ENCODE peak calls at places on chromosomes 12 and 14, in four cellular contexts. C is pancreas, A is MM.1S, M is lower lobe of right lung. W is an unnamed sample. For H3K4me1 and H3K27me3, the result is how much of the 10 kb centered on the place peaks cover.

GRCh38 chr14:66078031-66078430 is 408.1 kb upstream of the CCDC196 start:
- DNase-seq in C (no peak), A (no peak), M (no peak), W (no peak)

GRCh38 chr14:39491134-39491541 is 58.9 kb upstream of the FBXO33 start:
- DNase-seq in C (no peak), A (peak), M (no peak), W (no peak)

GRCh38 chr12:98238513-98238912 is 276.9 kb upstream of the TMPO start:
- DNase-seq in C (no peak), A (no peak), M (no peak), W (no peak)

GRCh38 chr14:69475194-69475818 is 9.2 kb upstream of the PLEKHD1 start:
- DNase-seq in C (no peak), A (peak), M (no peak), W (no peak)

GRCh38 chr12:11754256-11754655 is 104.8 kb downstream of the ETV6 start:
- DNase-seq in C (no peak), A (no peak), M (no peak), W (no peak)

GRCh38 chr14:21941885-21942284 is 268.3 kb upstream of the OR4E1 start:
- DNase-seq in C (no peak), A (no peak), M (no peak), W (no peak)

GRCh38 chr12:123475256-123475703 is 17.3 kb downstream of the SNRNP35 start:
- DNase-seq in C (no peak), A (no peak), M (no peak), W (peak)

GRCh38 chr12:64186789-64187188 is 35.3 kb downstream of the KICS2 start:
- DNase-seq in C (no peak), A (no peak), M (no peak), W (no peak)

GRCh38 chr14:104138098-104138890 is at the start of gene KIF26A:
- DNase-seq in C (peak), A (no peak), M (peak), W (peak)

GRCh38 chr12:87428701-87429277 is 600.4 kb downstream of the C12orf50 start:
- DNase-seq in C (no peak), A (no peak), M (no peak), W (no peak)

GRCh38 chr12:111412830-111413441 is 7.2 kb downstream of the SH2B3 start:
- DNase-seq in C (no peak), A (no peak), M (no peak), W (no peak)
- H3K4me1 ChIP-seq in C (under half), A (under half), M (half or more), W (under half)

GRCh38 chr14:43313719-43314118 is 1193.4 kb downstream of the FSCB start:
- DNase-seq in C (no peak), A (no peak), M (no peak), W (no peak)
- H3K27me3 ChIP-seq in C (under half), A (under half), M (under half), W (under half)

GRCh38 chr14:93343266-93343665 is 3.7 kb upstream of the COX8C start:
- DNase-seq in C (no peak), A (no peak), M (no peak), W (no peak)

GRCh38 chr14:93343797-93344196 is 3.2 kb upstream of the COX8C start:
- DNase-seq in C (no peak), A (no peak), M (no peak), W (no peak)

GRCh38 chr14:93347850-93348249 is 868 bp downstream of the COX8C start:
- DNase-seq in C (no peak), A (no peak), M (no peak), W (no peak)

GRCh38 chr14:93346926-93347721 is at the start of gene COX8C:
- DNase-seq in C (no peak), A (no peak), M (no peak), W (no peak)

DNA sequence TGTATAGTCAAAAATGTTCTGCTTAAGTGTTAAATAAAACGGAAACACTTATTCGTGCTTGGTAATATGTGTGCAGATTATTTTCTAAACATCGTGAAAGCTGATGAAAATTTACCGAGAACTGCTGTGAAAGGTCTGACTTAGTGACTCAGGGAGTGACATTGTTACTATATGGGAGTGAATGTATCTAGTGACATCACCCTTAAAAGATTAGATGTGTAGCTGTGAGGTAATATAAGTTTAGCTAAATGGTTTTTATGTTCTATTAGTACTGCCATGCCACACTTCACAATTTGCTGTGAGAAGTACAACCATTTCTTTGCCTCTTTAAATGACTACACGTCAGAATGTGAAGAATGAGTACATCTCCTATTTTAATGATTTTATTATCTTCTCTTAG is 1.3 kb downstream of the COX8C start:
- DNase-seq in C (no peak), A (no peak), M (no peak), W (no peak)
- H3K27ac ChIP-seq in C (no peak), A (no peak), M (no peak), W (no peak)

DNA sequence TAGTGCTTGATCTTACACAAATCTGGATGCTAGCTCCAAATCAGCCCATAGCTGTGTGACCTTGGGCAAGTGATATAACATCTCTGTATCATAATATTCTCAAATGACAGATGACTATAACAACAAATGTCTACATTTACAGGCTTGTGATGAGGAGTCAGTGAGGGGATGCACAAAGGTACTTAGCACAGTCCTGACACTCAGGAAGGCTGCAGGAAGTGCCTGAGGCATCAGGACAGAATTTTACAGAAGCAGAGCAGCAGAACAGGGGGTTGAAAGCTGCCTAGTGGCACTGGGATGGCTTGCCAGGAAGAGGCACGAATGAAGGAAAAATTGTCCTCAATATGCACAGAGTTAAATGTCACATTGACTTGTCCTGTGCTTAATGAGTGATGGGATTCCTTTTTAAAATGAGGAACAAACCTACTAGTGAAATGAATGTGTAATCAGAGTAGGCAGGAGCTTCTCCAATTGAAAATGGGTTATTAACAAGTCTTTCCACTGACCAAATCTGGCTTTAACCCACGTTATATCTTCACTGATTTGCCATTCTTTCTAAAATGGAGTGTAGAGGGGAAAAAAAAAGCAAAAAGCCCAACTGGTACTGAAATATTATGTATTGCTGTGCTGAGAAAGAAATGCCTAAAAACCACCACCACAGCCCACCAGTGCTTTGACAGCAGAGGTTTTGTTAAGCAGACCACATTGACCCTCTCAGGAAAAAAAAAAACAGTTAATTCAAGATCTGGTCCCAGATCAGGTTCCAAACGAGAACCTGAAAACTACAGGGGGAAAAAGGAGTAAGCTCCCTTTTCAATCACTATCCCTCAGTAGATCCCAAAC is 11.6 kb downstream of the BTG1 start:
- DNase-seq in C (no peak), A (peak), M (no peak), W (no peak)
- H3K4me1 ChIP-seq in C (half or more), A (half or more), M (half or more), W (under half)

DNA sequence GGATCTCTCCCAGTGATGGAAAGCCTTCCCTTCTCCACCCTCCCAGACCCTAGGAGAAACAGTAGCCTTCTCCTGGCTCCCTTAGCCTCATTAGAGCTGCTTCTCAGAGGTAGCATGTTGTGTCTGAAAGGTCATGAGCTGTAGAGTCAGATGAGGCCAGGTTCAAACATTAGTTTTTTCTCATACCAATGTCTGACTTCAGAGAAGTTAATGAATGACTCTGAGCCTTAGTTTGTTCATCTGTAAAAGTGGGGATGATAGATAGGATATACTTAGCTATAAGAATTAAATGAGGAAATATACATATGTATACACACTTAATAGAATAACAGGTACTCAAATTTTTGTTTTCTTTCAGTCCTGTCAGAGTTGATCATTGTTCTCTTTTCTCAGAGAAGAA is 523 bp downstream of the SLC6A13 start:
- DNase-seq in C (no peak), A (no peak), M (no peak), W (no peak)
- H3K27me3 ChIP-seq in C (under half), A (under half), M (under half), W (under half)

W was measured in aorta.